ENCODE peak calls at places on chromosomes 6 and 20, in four cellular contexts. I is neuronal stem cell, H is H9, D is mesendoderm. N is an unnamed sample.

GRCh38 chr6:3001146-3001772 is 1.6 kb downstream of the NQO2 start:
- DNase-seq in I (no peak), H (no peak), D (no peak), N (no peak)

GRCh38 chr6:40715501-40716403 is 128.6 kb upstream of the LRFN2 start:
- DNase-seq in I (no peak), H (no peak), D (no peak), N (no peak)

GRCh38 chr6:18444176-18444575 is 57.0 kb downstream of the RNF144B start:
- DNase-seq in I (no peak), H (no peak), D (no peak), N (peak; percentile 8)

GRCh38 chr6:138594042-138594636 is 94.8 kb upstream of the NHSL1 start:
- DNase-seq in I (no peak), H (no peak), D (no peak), N (no peak)

GRCh38 chr6:117143647-117144046 is 121.7 kb upstream of the VGLL2 start:
- DNase-seq in I (no peak), H (no peak), D (no peak), N (no peak)

GRCh38 chr6:37140145-37140544 is 29.8 kb upstream of the PIM1 start:
- DNase-seq in I (no peak), H (no peak), D (no peak), N (no peak)

GRCh38 chr6:14401181-14401745 is 283.7 kb downstream of the CD83 start:
- DNase-seq in I (no peak), H (no peak), D (no peak), N (no peak)

GRCh38 chr6:100906325-100906724 is 25.2 kb upstream of the ASCC3 start:
- DNase-seq in I (no peak), H (no peak), D (peak; percentile 30), N (no peak)

GRCh38 chr20:19947611-19948264 is 69.4 kb upstream of the NAA20 start:
- DNase-seq in I (no peak), H (peak; percentile 73), D (peak; percentile 75), N (peak; percentile 97)

GRCh38 chr20:53865905-53866786 is 204.2 kb downstream of the BCAS1 start:
- DNase-seq in I (peak; percentile 52), H (peak; percentile 62), D (peak; percentile 93), N (peak; percentile 77)
- H3K4ac ChIP-seq in I (no peak overlapping the region), H (no peak overlapping the region), D (peak overlapping the region; percentile 94), N (peak overlapping the region; percentile 94)

GRCh38 chr6:168678588-168678987 is 237.6 kb downstream of the SMOC2 start:
- DNase-seq in I (no peak), H (no peak), D (no peak), N (no peak)
- H3K4ac ChIP-seq in I (no peak overlapping the region), H (no peak overlapping the region), D (no peak overlapping the region), N (no peak overlapping the region)

DNA sequence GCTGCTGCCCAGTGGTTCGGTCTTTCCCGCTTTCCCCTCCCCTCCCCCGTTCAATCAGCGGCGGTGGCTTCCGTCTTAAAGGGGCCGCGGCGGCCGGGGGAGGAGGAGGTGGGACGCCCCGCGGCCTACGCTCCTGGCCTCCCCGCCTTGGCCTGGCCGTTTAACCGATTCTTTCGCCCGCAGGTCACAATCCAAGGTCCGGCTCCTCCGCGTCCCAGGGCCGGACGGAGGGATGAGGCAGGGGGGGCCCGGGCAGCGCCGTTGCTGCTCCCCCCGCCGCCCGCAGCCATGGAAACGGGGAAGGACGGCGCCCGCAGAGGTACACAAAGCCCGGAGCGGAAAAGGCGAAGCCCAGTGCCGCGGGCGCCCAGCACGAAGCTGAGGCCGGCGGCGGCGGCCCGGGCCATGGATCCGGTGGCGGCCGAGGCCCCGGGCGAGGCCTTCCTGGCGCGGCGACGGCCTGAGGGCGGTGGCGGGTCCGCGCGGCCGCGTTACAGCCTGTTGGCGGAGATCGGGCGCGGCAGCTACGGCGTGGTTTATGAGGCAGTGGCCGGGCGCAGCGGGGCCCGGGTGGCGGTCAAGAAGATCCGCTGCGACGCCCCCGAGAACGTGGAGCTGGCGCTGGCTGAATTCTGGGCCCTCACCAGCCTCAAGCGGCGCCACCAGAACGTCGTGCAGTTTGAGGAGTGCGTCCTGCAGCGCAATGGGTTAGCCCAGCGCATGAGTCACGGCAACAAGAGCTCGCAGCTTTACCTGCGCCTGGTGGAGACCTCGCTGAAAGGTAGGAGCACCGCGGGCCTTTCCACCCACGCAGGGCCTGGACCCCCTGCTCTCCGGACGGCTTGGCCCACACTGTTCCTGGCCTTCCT is 1.2 kb downstream of the STK35 start:
- DNase-seq in I (peak; percentile 93), H (peak; percentile 81), D (peak; percentile 93), N (peak; percentile 80)
- H3K4ac ChIP-seq in I (peak overlapping the region; percentile 27), H (no peak overlapping the region), D (no peak overlapping the region), N (peak overlapping the region; percentile 99)

GRCh38 chr6:4349323-4349722 is 213.9 kb upstream of the ECI2 start:
- DNase-seq in I (no peak), H (peak; percentile 4), D (no peak), N (no peak)

GRCh38 chr6:4349931-4350330 is 214.6 kb upstream of the ECI2 start:
- DNase-seq in I (no peak), H (peak; percentile 15), D (no peak), N (no peak)

GRCh38 chr6:4348462-4349112 is 213.2 kb upstream of the ECI2 start:
- DNase-seq in I (no peak), H (no peak), D (no peak), N (peak; percentile 43)

GRCh38 chr6:4346659-4347333 is 211.4 kb upstream of the ECI2 start:
- DNase-seq in I (no peak), H (peak; percentile 25), D (peak; percentile 37), N (peak; percentile 39)

DNA sequence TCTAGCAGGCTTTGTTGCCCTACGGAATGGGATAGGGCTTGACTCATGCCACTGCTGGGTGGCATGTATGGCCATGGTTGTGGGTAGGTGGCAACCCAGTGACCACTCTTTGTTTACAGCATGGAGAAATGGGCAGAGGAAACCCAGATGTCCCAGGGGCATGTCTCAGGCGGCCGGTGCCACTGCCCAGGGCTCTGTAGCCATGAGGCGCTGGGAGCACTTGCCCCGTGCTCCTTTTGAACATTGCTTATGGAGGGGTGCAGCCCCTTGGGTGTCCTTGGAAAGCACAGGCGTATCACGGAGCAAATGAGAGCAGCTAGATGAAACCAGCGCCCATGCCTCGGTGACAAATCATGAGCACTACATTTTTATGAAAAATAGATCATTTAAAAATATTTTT is 212.5 kb upstream of the ECI2 start:
- DNase-seq in I (no peak), H (no peak), D (no peak), N (no peak)
- H3K4ac ChIP-seq in I (no peak overlapping the region), H (no peak overlapping the region), D (no peak overlapping the region), N (no peak overlapping the region)

GRCh38 chr6:156794963-156795362 is 17.8 kb downstream of the ARID1B start:
- DNase-seq in I (no peak), H (no peak), D (no peak), N (no peak)
- H3K4ac ChIP-seq in I (no peak overlapping the region), H (no peak overlapping the region), D (no peak overlapping the region), N (no peak overlapping the region)